ENCODE peak calls at places on chromosomes 3 and 15, in eight cellular contexts. G is suprapubic skin; H is progenitor cell of endocrine pancreas; C is T-helper 2 cell; V is stimulated activated CD4-positive, alpha-beta T cell treated with anti-CD3 and anti-CD28 coated beads, Interleukin-2, amount 100 ng/mL, for 24 hours; R is stomach; J is memory B cell; X is NCI-H1092 treated with DMSO at 0.1 percent for 48 hours. N is an unnamed sample.
A peak's percentile ranks its signal among the peaks of the same experiment; 100 is the strongest.

GRCh38 chr15:70714575-70714974 is 48.8 kb downstream of the UACA start:
- DNase-seq in J (no peak), X (no peak), C (no peak), V (no peak), G (no peak), R (no peak), H (no peak), N (no peak)

GRCh38 chr3:173747427-173747826 is 349.9 kb downstream of the NLGN1 start:
- DNase-seq in J (no peak), C (no peak), X (no peak), R (no peak), G (no peak), V (no peak), H (no peak), N (no peak)

GRCh38 chr3:58084788-58085543 is 76.7 kb downstream of the FLNB start:
- DNase-seq in J (no peak), C (no peak), R (no peak), V (no peak), X (no peak), G (no peak), H (no peak), N (no peak)

GRCh38 chr3:22045882-22046281 is 294.9 kb upstream of the ZNF385D start:
- DNase-seq in X (no peak), J (no peak), G (no peak), V (no peak), H (no peak), C (no peak), R (no peak), N (no peak)

GRCh38 chr3:18679226-18679625 is 254.1 kb upstream of the SATB1 start:
- DNase-seq in J (no peak), C (peak; percentile 8), V (peak; percentile 37), X (no peak), G (no peak), H (no peak), R (no peak), N (no peak)

GRCh38 chr15:55494927-55495326 is 13.1 kb downstream of the DNAAF4 start:
- DNase-seq in C (no peak), J (no peak), V (no peak), X (no peak), H (no peak), G (no peak), R (no peak), N (no peak)

GRCh38 chr3:196120291-196120951 is 38.5 kb upstream of the TFRC start:
- DNase-seq in V (no peak), G (no peak), J (no peak), H (no peak), X (no peak), C (no peak), R (no peak), N (peak; percentile 48)

GRCh38 chr3:47443611-47443995 is 32.1 kb downstream of the SCAP start:
- DNase-seq in V (no peak), C (no peak), R (peak; percentile 53), X (no peak), J (no peak), H (no peak), G (peak; percentile 63), N (peak; percentile 92)

GRCh38 chr3:18124501-18124900 is 300.6 kb downstream of the SATB1 start:
- DNase-seq in R (no peak), C (no peak), G (no peak), X (no peak), V (no peak), H (no peak), J (no peak), N (no peak)

GRCh38 chr3:149555941-149556340 is 81.4 kb downstream of the TM4SF4 start:
- DNase-seq in V (no peak), X (no peak), G (no peak), R (no peak), J (no peak), C (no peak), H (no peak), N (no peak)

GRCh38 chr3:124965413-124965812 is 30.9 kb upstream of the MUC13 start:
- DNase-seq in J (no peak), G (no peak), X (peak; percentile 68), C (no peak), H (no peak), V (no peak), R (no peak), N (no peak)

GRCh38 chr15:68789041-68789920 is 31.4 kb downstream of the ANP32A start:
- DNase-seq in V (no peak), R (peak; percentile 33), J (no peak), C (no peak), H (no peak), G (no peak), X (no peak), N (no peak)

GRCh38 chr3:78969483-78969882 is 798.3 kb downstream of the ROBO1 start:
- DNase-seq in H (no peak), G (no peak), R (no peak), V (no peak), X (no peak), C (no peak), J (no peak), N (no peak)